ENCODE peak calls at places on chromosomes 16 and 17, in six cellular contexts. One of them, this sample, is unnamed. For H3K36me3, H3K9me3 and H3K4me1, the result is how much of the 10 kb centered on the place peaks cover.

GRCh38 chr16:749010-749409 is 8.2 kb upstream of the CIAO3 start:
- DNase-seq in NT2/D1: no peak
- DNase-seq in IMR-90: peak
- DNase-seq in HCT116: no peak
- DNase-seq in cardiac muscle cell: no peak
- DNase-seq in adrenal gland: no peak
- DNase-seq in this sample: no peak

GRCh38 chr17:19390951-19391350 is 4.0 kb upstream of the MFAP4 start:
- DNase-seq in NT2/D1: no peak
- DNase-seq in IMR-90: no peak
- DNase-seq in HCT116: no peak
- DNase-seq in cardiac muscle cell: no peak
- DNase-seq in adrenal gland: no peak
- DNase-seq in this sample: no peak

GRCh38 chr16:49755291-49755611 is 100.7 kb downstream of the ZNF423 start:
- DNase-seq in NT2/D1: peak
- DNase-seq in IMR-90: peak
- DNase-seq in HCT116: peak
- DNase-seq in cardiac muscle cell: peak
- DNase-seq in adrenal gland: peak
- DNase-seq in this sample: no peak

GRCh38 chr16:51184702-51185433 is 33.8 kb upstream of the SALL1 start:
- DNase-seq in NT2/D1: no peak
- DNase-seq in IMR-90: no peak
- DNase-seq in HCT116: no peak
- DNase-seq in cardiac muscle cell: no peak
- DNase-seq in adrenal gland: no peak
- DNase-seq in this sample: no peak

GRCh38 chr17:39082482-39082881 is 69.0 kb downstream of the PLXDC1 start:
- DNase-seq in NT2/D1: no peak
- DNase-seq in IMR-90: peak
- DNase-seq in HCT116: no peak
- DNase-seq in cardiac muscle cell: no peak
- DNase-seq in adrenal gland: no peak
- DNase-seq in this sample: no peak

GRCh38 chr17:40612510-40613244 is 34.9 kb downstream of the SMARCE1 start:
- DNase-seq in NT2/D1: no peak
- DNase-seq in IMR-90: no peak
- DNase-seq in HCT116: no peak
- DNase-seq in cardiac muscle cell: no peak
- DNase-seq in adrenal gland: no peak
- DNase-seq in this sample: no peak

GRCh38 chr17:43940630-43941029 is 1.6 kb downstream of the PPY start:
- DNase-seq in NT2/D1: no peak
- DNase-seq in IMR-90: peak
- DNase-seq in HCT116: peak
- DNase-seq in cardiac muscle cell: peak
- DNase-seq in adrenal gland: no peak
- DNase-seq in this sample: no peak

GRCh38 chr16:57147381-57148191 is 38.3 kb downstream of the PSME3IP1 start:
- DNase-seq in NT2/D1: peak
- DNase-seq in IMR-90: peak
- DNase-seq in HCT116: no peak
- DNase-seq in cardiac muscle cell: no peak
- DNase-seq in adrenal gland: peak
- DNase-seq in this sample: no peak

GRCh38 chr16:59543641-59544040 is 809.5 kb upstream of the GOT2 start:
- DNase-seq in NT2/D1: no peak
- DNase-seq in IMR-90: peak
- DNase-seq in HCT116: no peak
- DNase-seq in cardiac muscle cell: no peak
- DNase-seq in adrenal gland: no peak
- DNase-seq in this sample: no peak

GRCh38 chr16:56658476-56658875 is 717 bp downstream of the MT1F start:
- DNase-seq in NT2/D1: no peak
- DNase-seq in IMR-90: no peak
- DNase-seq in HCT116: no peak
- DNase-seq in cardiac muscle cell: no peak
- DNase-seq in adrenal gland: no peak
- DNase-seq in this sample: no peak

GRCh38 chr17:36942031-36942599 is 4.8 kb downstream of the LHX1 start:
- DNase-seq in NT2/D1: no peak
- DNase-seq in IMR-90: no peak
- DNase-seq in HCT116: no peak
- DNase-seq in cardiac muscle cell: peak
- DNase-seq in adrenal gland: no peak
- DNase-seq in this sample: no peak

GRCh38 chr17:77316191-77316641 is 175.4 kb downstream of the SEC14L1 start:
- DNase-seq in NT2/D1: peak
- DNase-seq in IMR-90: peak
- DNase-seq in HCT116: no peak
- DNase-seq in cardiac muscle cell: peak
- DNase-seq in adrenal gland: peak
- DNase-seq in this sample: no peak

GRCh38 chr17:17613708-17614114 is 22.2 kb upstream of the PEMT start:
- DNase-seq in NT2/D1: peak
- DNase-seq in IMR-90: peak
- DNase-seq in HCT116: peak
- DNase-seq in cardiac muscle cell: peak
- DNase-seq in adrenal gland: peak
- DNase-seq in this sample: peak

GRCh38 chr16:70254095-70254964 is 2.6 kb upstream of the EXOSC6 start:
- DNase-seq in NT2/D1: no peak
- DNase-seq in IMR-90: peak
- DNase-seq in HCT116: no peak
- DNase-seq in cardiac muscle cell: no peak
- DNase-seq in adrenal gland: no peak
- DNase-seq in this sample: no peak
- H3K36me3 ChIP-seq in NT2/D1: half or more
- H3K36me3 ChIP-seq in IMR-90: half or more
- H3K36me3 ChIP-seq in HCT116: under half
- H3K36me3 ChIP-seq in cardiac muscle cell: half or more
- H3K36me3 ChIP-seq in adrenal gland: half or more
- H3K36me3 ChIP-seq in this sample: half or more

GRCh38 chr17:66450857-66451158 is 148.4 kb downstream of the PRKCA start:
- DNase-seq in NT2/D1: no peak
- DNase-seq in IMR-90: no peak
- DNase-seq in HCT116: no peak
- DNase-seq in cardiac muscle cell: no peak
- DNase-seq in adrenal gland: no peak
- DNase-seq in this sample: no peak

GRCh38 chr17:66450008-66450856 is 147.8 kb downstream of the PRKCA start:
- DNase-seq in NT2/D1: no peak
- DNase-seq in IMR-90: no peak
- DNase-seq in HCT116: no peak
- DNase-seq in cardiac muscle cell: no peak
- DNase-seq in adrenal gland: no peak
- DNase-seq in this sample: no peak

GRCh38 chr17:66449418-66449977 is 147.1 kb downstream of the PRKCA start:
- DNase-seq in NT2/D1: no peak
- DNase-seq in IMR-90: no peak
- DNase-seq in HCT116: no peak
- DNase-seq in cardiac muscle cell: no peak
- DNase-seq in adrenal gland: no peak
- DNase-seq in this sample: no peak

GRCh38 chr17:66448008-66448644 is 145.7 kb downstream of the PRKCA start:
- DNase-seq in NT2/D1: no peak
- DNase-seq in IMR-90: no peak
- DNase-seq in HCT116: no peak
- DNase-seq in cardiac muscle cell: no peak
- DNase-seq in adrenal gland: no peak
- DNase-seq in this sample: no peak

DNA sequence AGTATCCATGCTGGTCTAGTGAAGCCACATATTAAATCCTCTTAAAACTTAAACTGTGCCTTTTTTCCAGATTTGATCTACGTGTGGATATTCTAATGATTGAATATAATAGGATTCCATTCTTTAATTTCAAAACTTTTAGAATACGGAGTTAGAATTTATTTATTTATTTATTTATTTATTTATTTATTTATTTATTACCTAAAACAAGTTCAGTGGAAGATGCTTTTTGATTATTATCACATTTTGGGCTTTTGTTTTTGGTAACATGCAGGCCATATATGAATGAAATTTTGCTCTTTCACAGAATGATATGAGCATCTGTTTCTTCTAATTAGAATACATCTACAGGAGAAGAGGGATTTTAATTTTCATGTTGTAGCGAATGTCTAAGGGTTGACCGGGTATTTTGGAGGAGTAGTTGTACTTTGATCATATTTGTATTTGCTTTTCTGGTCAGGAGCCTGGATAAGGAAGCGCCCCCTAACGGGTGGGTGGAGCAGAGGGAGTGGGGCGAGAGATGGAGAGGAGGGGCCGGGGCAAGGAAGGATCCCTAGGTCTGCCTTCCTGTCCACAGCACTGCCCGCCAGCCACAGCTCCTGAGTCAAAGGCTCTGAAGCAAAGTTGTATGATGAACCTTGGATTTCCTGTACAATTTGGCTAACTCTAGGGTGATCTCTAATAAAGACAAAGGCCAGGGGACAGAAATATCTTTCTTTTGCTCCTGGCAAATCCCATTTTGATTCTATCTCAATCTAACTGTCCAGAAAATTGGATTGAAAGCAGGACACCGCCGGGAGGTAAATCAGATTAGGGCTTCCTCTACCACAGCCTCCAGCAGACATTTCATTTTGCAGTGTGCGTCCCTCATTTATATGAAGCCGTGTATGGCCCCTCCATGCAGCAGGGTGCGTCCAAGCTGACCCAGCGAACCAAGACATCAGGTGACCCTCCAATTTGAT is 149.1 kb downstream of the PRKCA start:
- DNase-seq in NT2/D1: no peak
- DNase-seq in IMR-90: no peak
- DNase-seq in HCT116: no peak
- DNase-seq in cardiac muscle cell: peak
- DNase-seq in adrenal gland: no peak
- DNase-seq in this sample: no peak
- H3K9me3 ChIP-seq in NT2/D1: under half
- H3K9me3 ChIP-seq in IMR-90: under half
- H3K9me3 ChIP-seq in HCT116: under half
- H3K9me3 ChIP-seq in cardiac muscle cell: under half
- H3K9me3 ChIP-seq in adrenal gland: under half
- H3K9me3 ChIP-seq in this sample: under half

GRCh38 chr17:21277332-21277731 is 7.2 kb upstream of the MAP2K3 start:
- DNase-seq in NT2/D1: no peak
- DNase-seq in IMR-90: no peak
- DNase-seq in HCT116: no peak
- DNase-seq in cardiac muscle cell: no peak
- DNase-seq in adrenal gland: no peak
- DNase-seq in this sample: no peak

GRCh38 chr17:21279582-21279981 is 4.9 kb upstream of the MAP2K3 start:
- DNase-seq in NT2/D1: no peak
- DNase-seq in IMR-90: no peak
- DNase-seq in HCT116: no peak
- DNase-seq in cardiac muscle cell: no peak
- DNase-seq in adrenal gland: no peak
- DNase-seq in this sample: no peak

GRCh38 chr17:21278304-21279197 is 6.0 kb upstream of the MAP2K3 start:
- DNase-seq in NT2/D1: no peak
- DNase-seq in IMR-90: no peak
- DNase-seq in HCT116: no peak
- DNase-seq in cardiac muscle cell: no peak
- DNase-seq in adrenal gland: no peak
- DNase-seq in this sample: no peak

GRCh38 chr17:21280081-21280518 is 4.4 kb upstream of the MAP2K3 start:
- DNase-seq in NT2/D1: peak
- DNase-seq in IMR-90: peak
- DNase-seq in HCT116: peak
- DNase-seq in cardiac muscle cell: peak
- DNase-seq in adrenal gland: peak
- DNase-seq in this sample: peak

DNA sequence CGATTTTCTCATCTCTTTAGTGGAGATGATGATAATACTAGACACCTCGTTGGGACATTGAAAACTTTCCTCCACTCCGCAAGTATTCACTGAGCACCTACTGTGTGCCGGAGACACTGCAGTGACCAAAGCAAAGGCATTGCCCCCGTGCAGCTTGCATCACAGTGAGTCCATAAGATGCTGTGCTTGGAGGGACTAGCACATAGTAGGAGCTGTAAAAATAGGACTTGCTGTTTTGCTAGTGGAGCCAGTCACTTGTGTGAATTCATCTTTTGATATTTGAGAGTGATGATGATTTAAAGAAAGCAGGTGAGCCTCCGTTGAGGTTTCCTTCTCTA is 5.3 kb upstream of the MAP2K3 start:
- DNase-seq in NT2/D1: no peak
- DNase-seq in IMR-90: no peak
- DNase-seq in HCT116: no peak
- DNase-seq in cardiac muscle cell: no peak
- DNase-seq in adrenal gland: no peak
- DNase-seq in this sample: no peak
- H3K4me1 ChIP-seq in NT2/D1: under half
- H3K4me1 ChIP-seq in IMR-90: under half
- H3K4me1 ChIP-seq in HCT116: under half
- H3K4me1 ChIP-seq in cardiac muscle cell: under half
- H3K4me1 ChIP-seq in adrenal gland: under half
- H3K4me1 ChIP-seq in this sample: under half

GRCh38 chr17:4167786-4168185 is 24.8 kb downstream of the CYB5D2 start:
- DNase-seq in NT2/D1: no peak
- DNase-seq in IMR-90: no peak
- DNase-seq in HCT116: no peak
- DNase-seq in cardiac muscle cell: no peak
- DNase-seq in adrenal gland: peak
- DNase-seq in this sample: no peak
- H3K36me3 ChIP-seq in NT2/D1: half or more
- H3K36me3 ChIP-seq in IMR-90: half or more
- H3K36me3 ChIP-seq in HCT116: under half
- H3K36me3 ChIP-seq in cardiac muscle cell: under half
- H3K36me3 ChIP-seq in adrenal gland: half or more
- H3K36me3 ChIP-seq in this sample: under half